ENCODE peak calls at places on chromosomes 11 and 22, in six cellular contexts. One of them, this sample, is unnamed.
A peak's percentile ranks its signal among the peaks of the same experiment; 100 is the strongest.

GRCh38 chr11:79388201-79388600 is 52.6 kb downstream of the TENM4 start:
- DNase-seq in fibroblast of lung: no peak
- DNase-seq in transverse colon: no peak
- DNase-seq in ovary: no peak
- DNase-seq in CD8-positive, alpha-beta T cell: no peak
- DNase-seq in AG09319: no peak
- DNase-seq in this sample: no peak

GRCh38 chr11:71931245-71931602 is 2.4 kb downstream of the RNF121 start:
- DNase-seq in fibroblast of lung: no peak
- DNase-seq in transverse colon: no peak
- DNase-seq in AG09319: no peak
- DNase-seq in CD8-positive, alpha-beta T cell: no peak
- DNase-seq in ovary: no peak
- DNase-seq in this sample: no peak

GRCh38 chr11:70660059-70660888 is 261.9 kb downstream of the CTTN start:
- DNase-seq in ovary: no peak
- DNase-seq in CD8-positive, alpha-beta T cell: no peak
- DNase-seq in fibroblast of lung: no peak
- DNase-seq in AG09319: no peak
- DNase-seq in transverse colon: no peak
- DNase-seq in this sample: no peak

GRCh38 chr11:75365711-75366181 is 14.3 kb upstream of the ARRB1 start:
- DNase-seq in transverse colon: no peak
- DNase-seq in ovary: no peak
- DNase-seq in AG09319: no peak
- DNase-seq in fibroblast of lung: peak; percentile 86
- DNase-seq in CD8-positive, alpha-beta T cell: no peak
- DNase-seq in this sample: no peak

GRCh38 chr11:114440121-114440860 is 1.0 kb downstream of the REXO2 start:
- DNase-seq in AG09319: no peak
- DNase-seq in ovary: no peak
- DNase-seq in transverse colon: no peak
- DNase-seq in CD8-positive, alpha-beta T cell: no peak
- DNase-seq in fibroblast of lung: peak; percentile 9
- DNase-seq in this sample: no peak

GRCh38 chr11:35404397-35404775 is 15.0 kb downstream of the SLC1A2 start:
- DNase-seq in fibroblast of lung: peak; percentile 45
- DNase-seq in CD8-positive, alpha-beta T cell: no peak
- DNase-seq in ovary: no peak
- DNase-seq in transverse colon: peak; percentile 27
- DNase-seq in AG09319: no peak
- DNase-seq in this sample: no peak

GRCh38 chr11:118715245-118715807 is 35.9 kb upstream of the TREH start:
- DNase-seq in transverse colon: no peak
- DNase-seq in AG09319: no peak
- DNase-seq in CD8-positive, alpha-beta T cell: no peak
- DNase-seq in ovary: peak; percentile 53
- DNase-seq in fibroblast of lung: peak; percentile 18
- DNase-seq in this sample: no peak

GRCh38 chr22:49660794-49661781 is 166.6 kb downstream of the BRD1 start:
- DNase-seq in AG09319: no peak
- DNase-seq in transverse colon: peak; percentile 1
- DNase-seq in CD8-positive, alpha-beta T cell: no peak
- DNase-seq in ovary: no peak
- DNase-seq in fibroblast of lung: no peak
- DNase-seq in this sample: no peak

GRCh38 chr11:25794804-25795203 is 537.1 kb upstream of the ANO3 start:
- DNase-seq in CD8-positive, alpha-beta T cell: no peak
- DNase-seq in transverse colon: no peak
- DNase-seq in AG09319: no peak
- DNase-seq in ovary: no peak
- DNase-seq in fibroblast of lung: no peak
- DNase-seq in this sample: no peak

GRCh38 chr11:124756033-124756752 is 4.1 kb upstream of the VSIG2 start:
- DNase-seq in fibroblast of lung: no peak
- DNase-seq in CD8-positive, alpha-beta T cell: no peak
- DNase-seq in AG09319: no peak
- DNase-seq in transverse colon: no peak
- DNase-seq in ovary: no peak
- DNase-seq in this sample: no peak

GRCh38 chr11:132632641-132633124 is 899.6 kb downstream of the OPCML start:
- DNase-seq in fibroblast of lung: peak; percentile 96
- DNase-seq in AG09319: peak; percentile 43
- DNase-seq in ovary: no peak
- DNase-seq in CD8-positive, alpha-beta T cell: no peak
- DNase-seq in transverse colon: no peak
- DNase-seq in this sample: no peak

GRCh38 chr11:128351168-128351567 is 236.2 kb downstream of the ETS1 start:
- DNase-seq in transverse colon: no peak
- DNase-seq in CD8-positive, alpha-beta T cell: no peak
- DNase-seq in fibroblast of lung: no peak
- DNase-seq in AG09319: no peak
- DNase-seq in ovary: no peak
- DNase-seq in this sample: no peak

GRCh38 chr11:119249671-119250010 is 43.5 kb downstream of the CBL start:
- DNase-seq in CD8-positive, alpha-beta T cell: no peak
- DNase-seq in AG09319: no peak
- DNase-seq in ovary: no peak
- DNase-seq in fibroblast of lung: no peak
- DNase-seq in transverse colon: no peak
- DNase-seq in this sample: no peak

GRCh38 chr22:22959147-22959827 is 71.7 kb downstream of the IGLL5 start:
- DNase-seq in ovary: peak; percentile 82
- DNase-seq in fibroblast of lung: peak; percentile 82
- DNase-seq in CD8-positive, alpha-beta T cell: peak; percentile 64
- DNase-seq in transverse colon: peak; percentile 81
- DNase-seq in AG09319: peak; percentile 25
- DNase-seq in this sample: peak; percentile 74

GRCh38 chr22:50188356-50188755 is 2.6 kb downstream of the TRABD start:
- DNase-seq in ovary: no peak
- DNase-seq in AG09319: no peak
- DNase-seq in transverse colon: no peak
- DNase-seq in fibroblast of lung: no peak
- DNase-seq in CD8-positive, alpha-beta T cell: no peak
- DNase-seq in this sample: no peak

GRCh38 chr11:44901782-44902181 is 48.9 kb downstream of the TP53I11 start:
- DNase-seq in transverse colon: no peak
- DNase-seq in ovary: no peak
- DNase-seq in CD8-positive, alpha-beta T cell: no peak
- DNase-seq in AG09319: no peak
- DNase-seq in fibroblast of lung: no peak
- DNase-seq in this sample: no peak

GRCh38 chr22:27962268-27963191 is 43.5 kb upstream of the PITPNB start:
- DNase-seq in CD8-positive, alpha-beta T cell: no peak
- DNase-seq in transverse colon: no peak
- DNase-seq in AG09319: no peak
- DNase-seq in fibroblast of lung: peak; percentile 21
- DNase-seq in ovary: no peak
- DNase-seq in this sample: no peak

GRCh38 chr22:48204296-48204695 is 1441.8 kb downstream of the TBC1D22A start:
- DNase-seq in transverse colon: no peak
- DNase-seq in fibroblast of lung: no peak
- DNase-seq in ovary: no peak
- DNase-seq in CD8-positive, alpha-beta T cell: no peak
- DNase-seq in AG09319: no peak
- DNase-seq in this sample: no peak

DNA sequence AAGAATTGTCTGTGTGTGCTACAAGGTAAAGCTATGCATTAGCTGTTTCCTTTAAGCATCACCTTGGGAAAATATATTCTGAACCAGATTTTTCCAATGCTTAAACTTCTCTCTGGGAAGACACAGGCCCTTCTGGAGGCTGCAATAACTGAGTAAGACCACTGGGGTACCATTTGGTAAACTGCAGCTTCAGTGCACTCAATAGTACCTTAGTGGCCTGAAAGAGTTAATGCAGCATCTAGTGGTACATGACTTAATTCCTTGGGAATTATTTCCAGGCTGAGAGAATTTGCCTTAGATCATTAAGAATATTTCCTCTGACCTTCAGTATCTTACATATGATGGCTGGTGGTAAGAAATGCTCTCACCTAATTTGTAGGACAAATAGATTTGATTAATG is 727.4 kb downstream of the DLG2 start:
- DNase-seq in fibroblast of lung: no peak
- DNase-seq in transverse colon: no peak
- DNase-seq in ovary: no peak
- DNase-seq in CD8-positive, alpha-beta T cell: no peak
- DNase-seq in AG09319: no peak
- DNase-seq in this sample: no peak
- TF ChIP-seq CTCF in fibroblast of lung: no peak
- TF ChIP-seq CTCF in transverse colon: no peak
- TF ChIP-seq CTCF in ovary: no peak
- TF ChIP-seq CTCF in CD8-positive, alpha-beta T cell: no peak
- TF ChIP-seq CTCF in AG09319: no peak
- TF ChIP-seq CTCF in this sample: no peak

GRCh38 chr11:129766858-129767604 is 48.6 kb upstream of the TMEM45B start:
- DNase-seq in fibroblast of lung: peak; percentile 21
- DNase-seq in transverse colon: peak; percentile 37
- DNase-seq in CD8-positive, alpha-beta T cell: no peak
- DNase-seq in AG09319: no peak
- DNase-seq in ovary: no peak
- DNase-seq in this sample: no peak
- TF ChIP-seq CTCF in fibroblast of lung: peak; percentile 68
- TF ChIP-seq CTCF in transverse colon: peak; percentile 25
- TF ChIP-seq CTCF in CD8-positive, alpha-beta T cell: peak; percentile 42
- TF ChIP-seq CTCF in AG09319: peak; percentile 57
- TF ChIP-seq CTCF in ovary: no peak
- TF ChIP-seq CTCF in this sample: no peak

GRCh38 chr22:30755760-30756124 is 61.1 kb downstream of the OSBP2 start:
- DNase-seq in AG09319: no peak
- DNase-seq in ovary: no peak
- DNase-seq in transverse colon: no peak
- DNase-seq in CD8-positive, alpha-beta T cell: no peak
- DNase-seq in fibroblast of lung: no peak
- DNase-seq in this sample: no peak
- TF ChIP-seq CTCF in AG09319: no peak
- TF ChIP-seq CTCF in ovary: no peak
- TF ChIP-seq CTCF in transverse colon: no peak
- TF ChIP-seq CTCF in CD8-positive, alpha-beta T cell: no peak
- TF ChIP-seq CTCF in fibroblast of lung: no peak
- TF ChIP-seq CTCF in this sample: no peak

DNA sequence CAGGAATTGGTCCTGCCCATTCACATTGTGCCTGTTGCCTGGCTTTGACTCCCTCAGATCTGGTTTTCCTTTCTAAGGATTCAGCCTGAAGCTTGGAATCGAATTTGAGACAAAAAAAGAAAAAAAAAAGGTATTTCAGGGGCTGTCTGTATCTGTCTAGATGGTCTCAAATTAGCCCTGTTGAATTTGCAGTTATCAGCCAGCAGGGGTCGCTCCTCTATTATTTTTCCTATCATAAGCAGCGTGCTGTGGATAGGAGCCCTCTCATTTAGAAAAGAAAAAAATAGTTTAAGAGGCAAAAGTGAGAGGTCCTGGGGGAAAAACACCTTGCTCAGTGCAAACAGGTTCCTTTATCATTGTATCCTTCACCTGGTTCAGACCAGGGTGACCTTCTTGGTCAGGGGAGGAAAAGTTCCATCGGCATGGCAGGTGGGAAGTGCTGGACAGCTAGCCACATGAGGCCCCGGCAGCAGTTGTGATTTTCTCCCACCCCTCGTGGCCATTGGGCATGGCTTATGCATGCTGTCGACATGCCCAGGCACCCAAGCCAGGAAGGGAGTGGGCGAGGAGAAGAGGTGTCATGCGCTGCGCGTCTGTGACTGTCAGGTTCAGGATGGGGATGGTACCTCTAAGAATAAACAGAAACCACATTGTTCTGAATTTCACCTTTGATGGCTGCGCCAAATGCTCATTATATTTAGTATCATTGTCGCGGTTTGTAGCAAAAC is 13.1 kb downstream of the OR5AK2 start:
- DNase-seq in AG09319: no peak
- DNase-seq in transverse colon: no peak
- DNase-seq in ovary: no peak
- DNase-seq in CD8-positive, alpha-beta T cell: no peak
- DNase-seq in fibroblast of lung: peak; percentile 5
- DNase-seq in this sample: no peak
- TF ChIP-seq CTCF in AG09319: peak; percentile 42
- TF ChIP-seq CTCF in transverse colon: no peak
- TF ChIP-seq CTCF in ovary: no peak
- TF ChIP-seq CTCF in CD8-positive, alpha-beta T cell: no peak
- TF ChIP-seq CTCF in fibroblast of lung: peak; percentile 35
- TF ChIP-seq CTCF in this sample: no peak

GRCh38 chr22:19432092-19432844 is at the start of gene MRPL40:
- DNase-seq in ovary: peak; percentile 89
- DNase-seq in CD8-positive, alpha-beta T cell: peak; percentile 87
- DNase-seq in AG09319: peak; percentile 86
- DNase-seq in fibroblast of lung: peak; percentile 95
- DNase-seq in transverse colon: peak; percentile 95
- DNase-seq in this sample: peak; percentile 82
- TF ChIP-seq CTCF in ovary: no peak
- TF ChIP-seq CTCF in CD8-positive, alpha-beta T cell: no peak
- TF ChIP-seq CTCF in AG09319: no peak
- TF ChIP-seq CTCF in fibroblast of lung: no peak
- TF ChIP-seq CTCF in transverse colon: no peak
- TF ChIP-seq CTCF in this sample: no peak

This sample was measured in natural killer cell.